ENCODE peak calls at places on chromosomes 16 and 17, in four cellular contexts. Q is kidney tubule cell; O is activated naive CD8-positive, alpha-beta T cell treated with anti-CD3 and anti-CD28 coated beads, Interleukin-2, amount 10 ng/mL, durations not matched to agents 7 days and 5 days; Y is NCI-H345. W is an unnamed sample.

GRCh38 chr17:71068351-71068750 is 899.0 kb downstream of the KCNJ2 start:
- DNase-seq in Q (no peak), O (no peak), Y (no peak), W (no peak)

GRCh38 chr17:75486951-75487350 is 28.4 kb downstream of the CASKIN2 start:
- DNase-seq in Q (no peak), O (no peak), Y (no peak), W (no peak)

GRCh38 chr17:29469251-29469650 is 79.1 kb downstream of the TAOK1 start:
- DNase-seq in Q (no peak), O (no peak), Y (no peak), W (no peak)

GRCh38 chr16:84527486-84528269 is 23.2 kb upstream of the MEAK7 start:
- DNase-seq in Q (no peak), O (no peak), Y (no peak), W (no peak)

GRCh38 chr16:66408181-66409048 is 18.7 kb upstream of the BEAN1 start:
- DNase-seq in Q (peak), O (no peak), Y (no peak), W (peak)

GRCh38 chr16:87502308-87502969 is 9.6 kb upstream of the ZCCHC14 start:
- DNase-seq in Q (no peak), O (no peak), Y (no peak), W (no peak)

GRCh38 chr17:8623591-8623990 is 6.9 kb downstream of the MYH10 start:
- DNase-seq in Q (peak), O (no peak), Y (no peak), W (no peak)

GRCh38 chr16:85238233-85238647 is 126.0 kb upstream of the CIBAR2 start:
- DNase-seq in Q (no peak), O (no peak), Y (no peak), W (no peak)

GRCh38 chr16:50254072-50254471 is 12.3 kb upstream of the ADCY7 start:
- DNase-seq in Q (no peak), O (no peak), Y (no peak), W (no peak)

GRCh38 chr16:3150346-3151218 is 15.8 kb downstream of the ZNF213 start:
- DNase-seq in Q (peak), O (peak), Y (peak), W (peak)

GRCh38 chr17:27654654-27655524 is 23.9 kb downstream of the LGALS9 start:
- DNase-seq in Q (peak), O (peak), Y (peak), W (peak)

GRCh38 chr16:24855678-24856077 is 9.9 kb downstream of the SLC5A11 start:
- DNase-seq in Q (no peak), O (no peak), Y (no peak), W (no peak)

GRCh38 chr17:79562117-79562805 is 48.6 kb downstream of the RBFOX3 start:
- DNase-seq in Q (no peak), O (no peak), Y (no peak), W (no peak)

GRCh38 chr17:29143894-29144293 is 36.3 kb downstream of the MYO18A start:
- DNase-seq in Q (peak), O (no peak), Y (no peak), W (no peak)

GRCh38 chr16:74275031-74275636 is 21.5 kb upstream of the PSMD7 start:
- DNase-seq in Q (peak), O (no peak), Y (peak), W (no peak)

GRCh38 chr17:82051776-82052637 is at the start of the genes GPS1 and RFNG:
- DNase-seq in Q (peak), O (peak), Y (peak), W (peak)

GRCh38 chr16:56279132-56279531 is 87.8 kb downstream of the GNAO1 start:
- DNase-seq in Q (no peak), O (peak), Y (no peak), W (no peak)

GRCh38 chr16:578870-579405 is 9.2 kb downstream of the PIGQ start:
- DNase-seq in Q (peak), O (peak), Y (peak), W (peak)

W was measured in naive thymus-derived CD4-positive, alpha-beta T cell.